ENCODE peak calls at places on chromosomes 13 and 19, in four cellular contexts. P, H, J and I are unnamed samples.

GRCh38 chr19:16076154-16076957 is at the start of gene TPM4:
- DNase-seq in P (peak; percentile 96), H (peak; percentile 86), J (peak; percentile 76), I (peak; percentile 97)

GRCh38 chr19:35155441-35155840 is 906 bp downstream of the FXYD5 start:
- DNase-seq in P (no peak), H (no peak), J (no peak), I (no peak)

GRCh38 chr13:99217461-99218101 is 16.9 kb downstream of the UBAC2 start:
- DNase-seq in P (no peak), H (no peak), J (no peak), I (no peak)

GRCh38 chr19:50392759-50393158 is 8.6 kb downstream of the POLD1 start:
- DNase-seq in P (no peak), H (no peak), J (no peak), I (no peak)

GRCh38 chr13:53200498-53201453 is 172.2 kb downstream of the OLFM4 start:
- DNase-seq in P (peak; percentile 1), H (peak; percentile 68), J (peak; percentile 85), I (peak; percentile 55)

GRCh38 chr13:55234311-55234710 is 1906.4 kb upstream of the PRR20A start:
- DNase-seq in P (no peak), H (no peak), J (no peak), I (no peak)

GRCh38 chr19:12331211-12331941 is 2.1 kb downstream of the ZNF563 start:
- DNase-seq in P (no peak), H (no peak), J (peak; percentile 71), I (no peak)

GRCh38 chr13:37010424-37010823 is 9.8 kb downstream of the EXOSC8 start:
- DNase-seq in P (no peak), H (no peak), J (no peak), I (no peak)

GRCh38 chr13:40109324-40109958 is 454.0 kb downstream of the COG6 start:
- DNase-seq in P (peak; percentile 73), H (no peak), J (no peak), I (no peak)

GRCh38 chr13:98564204-98564603 is 12.7 kb downstream of the STK24 start:
- DNase-seq in P (no peak), H (no peak), J (no peak), I (no peak)

GRCh38 chr19:21587549-21587948 is 82.1 kb downstream of the ZNF429 start:
- DNase-seq in P (no peak), H (no peak), J (no peak), I (peak; percentile 25)

GRCh38 chr19:47435196-47435595 is 15.9 kb upstream of the MEIS3 start:
- DNase-seq in P (no peak), H (no peak), J (no peak), I (no peak)

GRCh38 chr19:45598267-45599011 is 3.6 kb downstream of the GPR4 start:
- DNase-seq in P (no peak), H (no peak), J (no peak), I (no peak)

GRCh38 chr13:94140027-94140426 is 339.5 kb downstream of the DCT start:
- DNase-seq in P (no peak), H (no peak), J (no peak), I (no peak)

GRCh38 chr19:4691383-4691782 is 21.2 kb upstream of the MYDGF start:
- DNase-seq in P (no peak), H (no peak), J (no peak), I (no peak)

GRCh38 chr13:28116736-28117135 is 16.4 kb upstream of the FLT3 start:
- DNase-seq in P (no peak), H (no peak), J (no peak), I (no peak)

GRCh38 chr13:51276684-51277083 is 54.5 kb downstream of the FAM124A start:
- DNase-seq in P (no peak), H (no peak), J (no peak), I (no peak)

GRCh38 chr13:73168226-73168992 is 109.6 kb downstream of the KLF5 start:
- DNase-seq in P (peak; percentile 45), H (no peak), J (no peak), I (no peak)

GRCh38 chr19:48329167-48329891 is 4.0 kb downstream of the EMP3 start:
- DNase-seq in P (peak; percentile 59), H (peak; percentile 32), J (no peak), I (peak; percentile 42)

GRCh38 chr19:48964205-48965032 is 690 bp upstream of the FTL start:
- DNase-seq in P (peak; percentile 44), H (peak; percentile 41), J (no peak), I (peak; percentile 51)

GRCh38 chr13:22235950-22236290 is 565.0 kb downstream of the FGF9 start:
- DNase-seq in P (no peak), H (no peak), J (no peak), I (no peak)

GRCh38 chr13:73816702-73817101 is 317.5 kb downstream of the KLF12 start:
- DNase-seq in P (no peak), H (no peak), J (no peak), I (no peak)

GRCh38 chr19:49851456-49852259 is 699 bp downstream of the PTOV1 start:
- DNase-seq in P (no peak), H (peak; percentile 47), J (peak; percentile 41), I (peak; percentile 48)

GRCh38 chr13:111337206-111337605 is 16.8 kb downstream of the TEX29 start:
- DNase-seq in P (peak; percentile 96), H (no peak), J (no peak), I (no peak)

GRCh38 chr19:50414850-50415660 is 3.7 kb upstream of the SPIB start:
- DNase-seq in P (peak; percentile 54), H (peak; percentile 70), J (peak; percentile 74), I (peak; percentile 77)

GRCh38 chr19:58479303-58479702 is 3.2 kb downstream of the ZNF446 start:
- DNase-seq in P (no peak), H (no peak), J (no peak), I (no peak)

GRCh38 chr13:25943666-25944065 is 108.2 kb downstream of the SHISA2 start:
- DNase-seq in P (no peak), H (no peak), J (no peak), I (no peak)

GRCh38 chr13:111270126-111270525 is 50.3 kb upstream of the TEX29 start:
- DNase-seq in P (no peak), H (no peak), J (no peak), I (no peak)

GRCh38 chr19:48319647-48320537 is 5.5 kb upstream of the EMP3 start:
- DNase-seq in P (peak; percentile 75), H (peak; percentile 87), J (peak; percentile 78), I (peak; percentile 80)

GRCh38 chr13:22127277-22128143 is 456.6 kb downstream of the FGF9 start:
- DNase-seq in P (peak; percentile 24), H (no peak), J (no peak), I (no peak)

GRCh38 chr19:48968179-48968661 is 3.1 kb downstream of the FTL start:
- DNase-seq in P (peak; percentile 49), H (no peak), J (peak; percentile 48), I (no peak)

GRCh38 chr13:91369432-91369831 is 21.9 kb downstream of the MIR17HG start:
- DNase-seq in P (peak; percentile 28), H (no peak), J (no peak), I (no peak)

GRCh38 chr13:33249894-33250293 is 35.7 kb downstream of the STARD13 start:
- DNase-seq in P (no peak), H (no peak), J (no peak), I (no peak)

GRCh38 chr13:33250594-33250993 is 35.0 kb downstream of the STARD13 start:
- DNase-seq in P (peak; percentile 50), H (no peak), J (no peak), I (no peak)

GRCh38 chr13:33251131-33251629 is 34.4 kb downstream of the STARD13 start:
- DNase-seq in P (peak; percentile 99), H (no peak), J (peak; percentile 7), I (no peak)

GRCh38 chr13:33252103-33252502 is 33.5 kb downstream of the STARD13 start:
- DNase-seq in P (no peak), H (no peak), J (no peak), I (no peak)

GRCh38 chr13:33249066-33249465 is 36.5 kb downstream of the STARD13 start:
- DNase-seq in P (peak; percentile 81), H (no peak), J (no peak), I (no peak)
- H3K4me1 ChIP-seq in P (peaks cover 16% of the 10 kb centered on the region), H (peaks cover 10% of the 10 kb centered on the region), J (peaks cover 14% of the 10 kb centered on the region), I (no peaks in the 10 kb centered on the region)

DNA sequence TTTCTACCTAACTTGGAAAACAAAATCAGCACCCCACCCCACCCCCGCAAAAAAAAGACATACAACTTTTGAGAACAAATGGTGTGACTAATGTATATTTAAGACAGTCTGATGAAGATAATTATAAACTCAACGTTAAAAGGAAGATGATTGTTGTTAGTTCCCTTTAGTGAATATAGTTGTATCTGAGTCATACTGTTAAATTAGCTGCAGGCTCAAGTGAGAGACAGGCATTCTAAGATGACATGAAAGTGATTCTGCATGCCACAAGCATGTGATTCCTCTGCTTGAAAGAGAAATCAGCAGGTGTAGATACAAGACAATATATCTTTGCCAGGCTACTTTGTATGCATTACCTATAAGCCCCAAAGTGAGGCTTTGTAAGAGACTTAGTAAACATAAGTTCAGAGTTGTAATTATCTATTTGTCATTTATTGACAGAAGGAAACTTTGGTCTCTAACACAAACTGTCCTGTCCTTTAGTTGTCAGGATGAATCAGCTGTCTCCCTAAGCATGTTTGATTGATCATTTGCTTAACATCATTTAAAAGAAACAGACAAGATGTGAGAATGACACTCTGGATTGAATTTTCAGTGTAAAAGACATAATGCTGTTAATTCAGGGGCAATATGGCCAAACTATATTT is 319.4 kb upstream of the HTR2A start:
- DNase-seq in P (peak; percentile 57), H (no peak), J (no peak), I (no peak)
- H3K4me3 ChIP-seq in P (no peak overlapping the region), H (no peak overlapping the region), J (no peak overlapping the region), I (no peak overlapping the region)

DNA sequence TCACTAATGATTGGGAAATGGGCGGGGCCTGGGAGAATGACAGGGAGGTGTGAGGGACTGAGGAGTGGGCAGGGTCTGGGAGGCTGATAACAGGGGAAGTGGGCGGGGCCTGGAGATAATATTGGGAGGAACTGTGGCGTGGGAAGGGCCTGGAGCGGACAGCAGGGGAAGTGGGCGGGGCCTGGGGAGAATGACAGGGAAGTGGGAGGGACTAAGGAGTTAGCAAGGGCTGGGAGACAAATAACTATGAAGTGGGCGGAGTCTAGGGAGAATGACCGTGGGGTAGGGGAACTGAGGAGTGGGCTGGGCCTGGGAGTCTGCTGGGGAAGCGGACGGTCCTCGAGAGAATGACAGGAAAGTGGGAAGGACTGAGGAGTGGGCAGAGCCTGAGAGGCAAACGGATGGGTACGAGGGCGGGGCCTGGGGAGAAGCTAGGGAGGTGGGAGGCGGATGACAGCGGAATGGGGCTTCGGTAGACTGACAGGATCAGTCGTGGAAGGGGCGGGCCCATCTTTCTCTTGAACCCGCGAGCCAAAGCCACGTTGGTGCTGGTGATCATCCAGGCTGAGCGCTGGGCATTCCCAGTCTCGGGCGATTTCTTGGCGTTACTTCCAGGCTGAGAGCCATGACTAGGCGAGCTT is 14.0 kb upstream of the TUBB4A start:
- DNase-seq in P (peak; percentile 72), H (peak; percentile 99), J (peak; percentile 82), I (peak; percentile 76)
- TF ChIP-seq POLR2A in P (no peak), H (no peak), J (no peak), I (no peak)

GRCh38 chr13:113157206-113157928 is 1.1 kb upstream of the PROZ start:
- DNase-seq in P (no peak), H (no peak), J (no peak), I (no peak)

GRCh38 chr13:113157929-113158747 is at the start of gene PROZ:
- DNase-seq in P (no peak), H (no peak), J (no peak), I (no peak)

GRCh38 chr13:113153810-113154748 is 4.4 kb upstream of the PROZ start:
- DNase-seq in P (peak; percentile 51), H (peak; percentile 91), J (peak; percentile 76), I (peak; percentile 83)

GRCh38 chr13:113155201-113155600 is 3.2 kb upstream of the PROZ start:
- DNase-seq in P (no peak), H (no peak), J (no peak), I (no peak)

GRCh38 chr13:113155982-113156655 is 2.3 kb upstream of the PROZ start:
- DNase-seq in P (no peak), H (no peak), J (no peak), I (no peak)
- H3K4me1 ChIP-seq in P (peaks cover 11% of the 10 kb centered on the region), H (peaks cover 16% of the 10 kb centered on the region), J (peaks cover 16% of the 10 kb centered on the region), I (peaks cover 5% of the 10 kb centered on the region)